ENCODE peak calls at places on chromosomes 6 and 20, in seven cellular contexts. X is ACHN; B is PC-3; S is left cardiac atrium; Q is GM23248; P is stromal cell of bone marrow; F is stimulated activated naive B cell treated with anti-CD40 and anti-IgM and Interleukin-4, amounts not matched to agents 10 μg/mL and 1 μg/mL and 100 μg/mL, for 72 hours. T is an unnamed sample.

GRCh38 chr20:10242166-10242565 is 23.5 kb downstream of the SNAP25 start:
- DNase-seq in X (no peak), B (no peak), S (no peak), Q (no peak), P (no peak), F (no peak), T (no peak)

GRCh38 chr6:444653-445275 is 53.2 kb downstream of the IRF4 start:
- DNase-seq in X (no peak), B (no peak), S (no peak), Q (peak; percentile 24), P (no peak), F (no peak), T (peak; percentile 60)

GRCh38 chr6:116472710-116473109 is 11.5 kb downstream of the CALHM6 start:
- DNase-seq in X (no peak), B (no peak), S (no peak), Q (no peak), P (no peak), F (no peak), T (no peak)

GRCh38 chr6:45115696-45116095 is 212.4 kb upstream of the RUNX2 start:
- DNase-seq in X (no peak), B (peak; percentile 4), S (no peak), Q (peak; percentile 57), P (peak; percentile 41), F (no peak), T (no peak)

GRCh38 chr6:37565267-37566208 is 65.8 kb upstream of the CCDC167 start:
- DNase-seq in X (no peak), B (no peak), S (peak; percentile 30), Q (peak; percentile 18), P (no peak), F (no peak), T (no peak)

GRCh38 chr20:10190456-10190855 is 28.2 kb upstream of the SNAP25 start:
- DNase-seq in X (no peak), B (no peak), S (no peak), Q (no peak), P (no peak), F (no peak), T (no peak)

GRCh38 chr6:13908955-13909381 is 15.8 kb upstream of the RNF182 start:
- DNase-seq in X (peak; percentile 63), B (peak; percentile 82), S (no peak), Q (peak; percentile 79), P (peak; percentile 38), F (peak; percentile 39), T (peak; percentile 47)

GRCh38 chr6:169778646-169779045 is 27.2 kb downstream of the ERMARD start:
- DNase-seq in X (no peak), B (no peak), S (no peak), Q (no peak), P (no peak), F (no peak), T (no peak)

GRCh38 chr20:1215386-1216170 is 10.3 kb upstream of the RAD21L1 start:
- DNase-seq in X (no peak), B (no peak), S (no peak), Q (no peak), P (no peak), F (no peak), T (peak; percentile 43)

GRCh38 chr6:140960566-140960965 is 1172.2 kb upstream of the GJE1 start:
- DNase-seq in X (no peak), B (no peak), S (no peak), Q (no peak), P (peak; percentile 6), F (no peak), T (no peak)

GRCh38 chr20:45822863-45823262 is 4.2 kb downstream of the TNNC2 start:
- DNase-seq in X (no peak), B (peak; percentile 67), S (no peak), Q (peak; percentile 75), P (no peak), F (no peak), T (no peak)

GRCh38 chr6:16909599-16910360 is 148.5 kb upstream of the ATXN1 start:
- DNase-seq in X (no peak), B (peak; percentile 83), S (no peak), Q (peak; percentile 96), P (peak; percentile 56), F (no peak), T (no peak)

GRCh38 chr6:6643398-6643797 is 54.9 kb downstream of the LY86 start:
- DNase-seq in X (no peak), B (no peak), S (no peak), Q (no peak), P (no peak), F (no peak), T (peak; percentile 29)

GRCh38 chr6:42704251-42704936 is 18.0 kb downstream of the PRPH2 start:
- DNase-seq in X (no peak), B (no peak), S (peak; percentile 72), Q (no peak), P (no peak), F (no peak), T (no peak)

GRCh38 chr6:168599769-168600330 is 158.9 kb downstream of the SMOC2 start:
- DNase-seq in X (no peak), B (no peak), S (no peak), Q (no peak), P (no peak), F (no peak), T (no peak)

GRCh38 chr6:106620931-106621672 is 8.2 kb downstream of the RTN4IP1 start:
- DNase-seq in X (no peak), B (no peak), S (no peak), Q (peak; percentile 36), P (peak; percentile 51), F (no peak), T (no peak)

GRCh38 chr6:118959903-118960302 is 24.9 kb upstream of the MCM9 start:
- DNase-seq in X (no peak), B (no peak), S (no peak), Q (no peak), P (no peak), F (no peak), T (no peak)

GRCh38 chr20:24753136-24753535 is 195.9 kb upstream of the CST7 start:
- DNase-seq in X (no peak), B (no peak), S (no peak), Q (no peak), P (no peak), F (no peak), T (no peak)

GRCh38 chr20:33893314-33893713 is 82.2 kb downstream of the CHMP4B start:
- DNase-seq in X (no peak), B (peak; percentile 37), S (no peak), Q (peak; percentile 93), P (peak; percentile 56), F (no peak), T (no peak)

GRCh38 chr20:32902456-32903420 is 44.0 kb downstream of the EFCAB8 start:
- DNase-seq in X (peak; percentile 50), B (peak; percentile 68), S (peak; percentile 46), Q (peak; percentile 80), P (peak; percentile 21), F (peak; percentile 43), T (peak; percentile 58)

GRCh38 chr6:154984146-154984545 is 11.0 kb upstream of the TIAM2 start:
- DNase-seq in X (no peak), B (no peak), S (no peak), Q (no peak), P (no peak), F (no peak), T (no peak)

GRCh38 chr6:143531720-143532504 is 20.4 kb upstream of the FUCA2 start:
- DNase-seq in X (no peak), B (no peak), S (no peak), Q (no peak), P (no peak), F (no peak), T (no peak)

GRCh38 chr6:107716688-107717089 is 107.4 kb downstream of the SCML4 start:
- DNase-seq in X (no peak), B (peak; percentile 27), S (no peak), Q (peak; percentile 32), P (no peak), F (peak; percentile 67), T (peak; percentile 82)

GRCh38 chr6:169048185-169048584 is 205.5 kb downstream of the THBS2 start:
- DNase-seq in X (no peak), B (no peak), S (no peak), Q (no peak), P (no peak), F (no peak), T (no peak)

GRCh38 chr6:2140438-2141128 is 104.8 kb downstream of the GMDS start:
- DNase-seq in X (no peak), B (no peak), S (no peak), Q (no peak), P (no peak), F (no peak), T (no peak)

GRCh38 chr6:17015144-17015543 is 86.7 kb upstream of the STMND1 start:
- DNase-seq in X (no peak), B (peak; percentile 76), S (no peak), Q (peak; percentile 82), P (peak; percentile 63), F (no peak), T (peak; percentile 37)

GRCh38 chr20:51531712-51532456 is 10.6 kb downstream of the NFATC2 start:
- DNase-seq in X (no peak), B (no peak), S (no peak), Q (no peak), P (no peak), F (no peak), T (no peak)

GRCh38 chr20:44370639-44371218 is 15.2 kb downstream of the HNF4A start:
- DNase-seq in X (no peak), B (peak; percentile 41), S (no peak), Q (no peak), P (no peak), F (no peak), T (no peak)

GRCh38 chr6:156804402-156804801 is 27.2 kb downstream of the ARID1B start:
- DNase-seq in X (no peak), B (no peak), S (no peak), Q (no peak), P (no peak), F (peak; percentile 20), T (peak; percentile 25)

GRCh38 chr20:7758436-7758835 is 181.8 kb downstream of the HAO1 start:
- DNase-seq in X (no peak), B (no peak), S (no peak), Q (peak; percentile 20), P (no peak), F (no peak), T (no peak)

GRCh38 chr6:373773-374724 is 17.5 kb upstream of the IRF4 start:
- DNase-seq in X (no peak), B (no peak), S (no peak), Q (peak; percentile 28), P (peak; percentile 10), F (no peak), T (no peak)

GRCh38 chr6:137363805-137364138 is 130.4 kb downstream of the OLIG3 start:
- DNase-seq in X (no peak), B (no peak), S (no peak), Q (peak; percentile 28), P (no peak), F (no peak), T (no peak)

GRCh38 chr20:53748821-53749402 is 155.3 kb upstream of the ZNF217 start:
- DNase-seq in X (peak; percentile 27), B (peak; percentile 58), S (no peak), Q (peak; percentile 62), P (no peak), F (no peak), T (peak; percentile 18)

GRCh38 chr6:46465294-46466165 is 25.7 kb downstream of the RCAN2 start:
- DNase-seq in X (no peak), B (peak; percentile 31), S (no peak), Q (peak; percentile 77), P (no peak), F (no peak), T (no peak)

GRCh38 chr6:132491881-132492280 is 21.0 kb downstream of the STX7 start:
- DNase-seq in X (no peak), B (no peak), S (no peak), Q (no peak), P (no peak), F (no peak), T (no peak)

GRCh38 chr6:88008821-88009220 is 38.8 kb upstream of the SPACA1 start:
- DNase-seq in X (peak; percentile 53), B (peak; percentile 51), S (no peak), Q (peak; percentile 29), P (peak; percentile 44), F (no peak), T (no peak)

GRCh38 chr6:10361428-10361827 is 53.4 kb downstream of the TFAP2A start:
- DNase-seq in X (no peak), B (no peak), S (no peak), Q (no peak), P (no peak), F (no peak), T (no peak)

GRCh38 chr6:154614101-154614500 is 103.6 kb upstream of the CNKSR3 start:
- DNase-seq in X (no peak), B (no peak), S (no peak), Q (peak; percentile 73), P (peak; percentile 35), F (no peak), T (no peak)

T was measured in stimulated activated naive CD8-positive, alpha-beta T cell treated with anti-CD3 and anti-CD28 coated beads, Interleukin-15, amount 100 ng/mL, for 72 hours.